ENCODE peak calls at places on chromosomes 6 and 20, in ten cellular contexts. V, P, W, I, N, X, U, J, Z and T are unnamed samples.

GRCh38 chr6:79586548-79586947 is 44.6 kb upstream of the SH3BGRL2 start:
- DNase-seq in N (peak; percentile 68), X (no peak), I (peak; percentile 57), V (peak; percentile 57), U (no peak), P (no peak), W (peak; percentile 20), J (peak; percentile 54), Z (no peak), T (no peak)

GRCh38 chr20:62208805-62209755 is 11.0 kb downstream of the HRH3 start:
- DNase-seq in P (peak; percentile 33), U (no peak), X (no peak), W (peak; percentile 19), V (peak; percentile 33), N (no peak), J (peak; percentile 43), I (peak; percentile 63), Z (no peak), T (peak; percentile 78)

GRCh38 chr6:37092851-37093727 is 76.9 kb upstream of the PIM1 start:
- DNase-seq in I (no peak), U (no peak), J (no peak), Z (no peak), P (no peak), X (no peak), N (no peak), W (no peak), V (peak; percentile 30), T (no peak)

GRCh38 chr6:121726596-121726995 is 291.1 kb downstream of the GJA1 start:
- DNase-seq in W (no peak), U (no peak), P (no peak), X (no peak), Z (no peak), N (no peak), J (no peak), V (no peak), I (no peak), T (no peak)

GRCh38 chr6:14121936-14122344 is 4.4 kb downstream of the CD83 start:
- DNase-seq in V (no peak), Z (no peak), I (no peak), W (no peak), J (no peak), X (peak; percentile 42), P (no peak), U (peak; percentile 59), N (no peak), T (no peak)

GRCh38 chr20:33664085-33664761 is 2.1 kb downstream of the C20orf144 start:
- DNase-seq in V (peak; percentile 21), Z (no peak), I (no peak), N (no peak), J (no peak), X (no peak), P (no peak), W (no peak), U (no peak), T (no peak)

GRCh38 chr6:108960601-108961000 is 112.4 kb downstream of the ARMC2 start:
- DNase-seq in Z (no peak), J (no peak), U (no peak), W (no peak), P (no peak), X (no peak), V (no peak), N (no peak), I (no peak), T (no peak)

GRCh38 chr20:4108495-4109306 is 93.3 kb upstream of the RNF24 start:
- DNase-seq in P (peak; percentile 69), N (peak; percentile 84), Z (no peak), U (peak; percentile 86), J (peak; percentile 95), W (peak; percentile 78), X (peak; percentile 48), I (peak; percentile 91), V (peak; percentile 86), T (no peak)

GRCh38 chr6:143361536-143362191 is 88.8 kb downstream of the ADAT2 start:
- DNase-seq in V (no peak), X (no peak), W (no peak), U (no peak), P (no peak), N (no peak), J (no peak), Z (no peak), I (no peak), T (no peak)

GRCh38 chr6:32885698-32886286 is 31.8 kb downstream of the PSMB9 start:
- DNase-seq in V (peak; percentile 75), N (peak; percentile 82), W (peak; percentile 81), I (peak; percentile 77), P (no peak), Z (no peak), X (no peak), J (peak; percentile 66), U (no peak), T (no peak)

DNA sequence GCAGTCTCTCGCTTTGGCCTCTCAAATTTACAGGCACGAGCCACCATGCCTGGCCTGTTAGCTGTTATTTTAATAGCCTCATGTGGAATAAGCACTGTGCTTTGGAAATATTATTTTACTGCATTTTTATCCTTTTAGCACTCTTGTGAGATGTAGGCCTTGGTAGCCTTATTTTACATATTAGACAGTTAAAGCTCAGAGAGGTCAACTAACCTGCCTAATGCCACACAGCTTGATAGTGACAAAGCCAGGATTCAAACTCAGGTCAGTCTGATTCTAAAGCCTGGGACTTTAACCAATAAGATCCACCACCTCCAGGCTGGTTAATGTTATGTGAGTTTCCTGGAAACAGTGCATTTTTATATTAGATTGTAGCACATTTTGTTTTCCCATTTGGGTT is 9.5 kb downstream of the TNFAIP3 start:
- DNase-seq in X (no peak), U (no peak), J (no peak), V (no peak), P (no peak), N (no peak), W (no peak), I (no peak), Z (no peak), T (no peak)
- H3K4me1 ChIP-seq in X (peaks cover 19% of the 10 kb centered on the region), U (no peaks in the 10 kb centered on the region), J (peaks cover 21% of the 10 kb centered on the region), V (peaks cover 28% of the 10 kb centered on the region), P (peaks cover 29% of the 10 kb centered on the region), N (peaks cover 5% of the 10 kb centered on the region), W (no peaks in the 10 kb centered on the region), I (peaks cover 43% of the 10 kb centered on the region), Z (no peaks in the 10 kb centered on the region), T (peaks cover 28% of the 10 kb centered on the region)

DNA sequence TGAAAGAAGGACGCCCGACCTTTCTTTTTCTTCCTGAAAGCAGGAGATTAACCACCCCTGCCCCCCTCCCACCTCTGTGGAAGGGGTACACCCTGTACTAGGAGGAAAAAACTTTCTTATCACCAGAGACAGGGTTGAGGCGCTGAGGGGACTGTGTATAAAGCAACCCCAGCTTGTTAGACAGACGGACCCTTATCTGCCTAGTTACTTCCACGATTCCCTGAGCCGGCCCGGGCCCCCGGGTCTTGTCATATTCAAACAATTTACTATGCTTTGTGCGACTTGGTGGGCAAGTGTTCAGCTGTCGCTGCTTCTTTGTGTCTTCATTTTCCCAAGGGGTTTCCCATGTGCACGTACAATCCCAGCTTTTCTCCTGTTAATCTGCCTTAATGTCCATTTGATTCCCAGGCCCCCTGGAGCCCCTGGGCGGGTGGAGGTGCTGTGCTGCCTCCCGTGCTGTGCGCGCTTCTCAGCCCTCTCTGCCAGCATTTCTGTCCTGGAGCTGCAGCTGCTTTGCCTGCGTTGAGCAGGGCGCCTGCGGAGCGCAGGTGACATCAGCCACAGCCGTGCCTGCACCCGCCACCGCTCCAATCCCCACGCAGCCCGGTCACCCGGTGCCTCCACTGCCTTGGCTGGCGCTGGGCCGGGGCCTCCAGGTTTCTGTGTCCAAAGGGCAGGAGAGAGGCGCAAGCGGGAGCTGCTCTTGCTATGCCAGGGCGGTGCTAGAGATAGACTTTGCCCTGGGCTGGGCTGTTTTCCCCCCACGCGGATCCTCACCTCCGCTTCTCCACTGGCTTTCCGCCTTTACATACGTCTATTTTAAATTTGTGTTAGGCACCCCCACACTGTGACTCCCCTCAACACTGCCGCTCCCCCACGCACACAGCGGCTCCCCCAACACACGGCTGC is 96.2 kb downstream of the TTLL2 start:
- DNase-seq in W (no peak), N (peak; percentile 99), I (peak; percentile 84), Z (no peak), X (peak; percentile 50), U (no peak), V (no peak), J (peak; percentile 22), P (peak; percentile 92), T (peak; percentile 13)
- H3K27ac ChIP-seq in W (no peak overlapping the region), N (peak overlapping the region; percentile 95), I (peak overlapping the region; percentile 66), Z (no peak overlapping the region), X (no peak overlapping the region), U (no peak overlapping the region), V (no peak overlapping the region), J (peak overlapping the region; percentile 42), P (peak overlapping the region; percentile 62), T (no peak overlapping the region)

GRCh38 chr6:2951723-2952122 is 19.6 kb downstream of the SERPINB6 start:
- DNase-seq in P (peak; percentile 25), V (no peak), N (no peak), X (peak; percentile 52), I (no peak), W (no peak), Z (no peak), U (peak; percentile 62), J (no peak), T (no peak)
- H3K4me3 ChIP-seq in P (no peak overlapping the region), V (no peak overlapping the region), N (no peak overlapping the region), X (no peak overlapping the region), I (no peak overlapping the region), W (no peak overlapping the region), Z (no peak overlapping the region), U (no peak overlapping the region), J (no peak overlapping the region), T (no peak overlapping the region)

GRCh38 chr20:22574545-22575086 is 9.8 kb downstream of the FOXA2 start:
- DNase-seq in U (no peak), V (no peak), J (no peak), W (no peak), P (no peak), I (no peak), X (peak; percentile 48), Z (no peak), N (no peak), T (no peak)

GRCh38 chr20:22572491-22572890 is 11.9 kb downstream of the FOXA2 start:
- DNase-seq in J (no peak), W (no peak), X (no peak), U (no peak), Z (no peak), I (no peak), P (no peak), V (no peak), N (no peak), T (peak; percentile 45)

GRCh38 chr20:22568872-22569344 is 15.5 kb downstream of the FOXA2 start:
- DNase-seq in U (no peak), P (peak; percentile 57), W (no peak), J (no peak), I (no peak), Z (no peak), V (no peak), X (no peak), N (no peak), T (peak; percentile 85)

GRCh38 chr20:22575087-22575721 is 9.2 kb downstream of the FOXA2 start:
- DNase-seq in V (no peak), W (no peak), Z (no peak), N (no peak), J (peak; percentile 38), I (peak; percentile 23), X (no peak), P (no peak), U (no peak), T (no peak)

DNA sequence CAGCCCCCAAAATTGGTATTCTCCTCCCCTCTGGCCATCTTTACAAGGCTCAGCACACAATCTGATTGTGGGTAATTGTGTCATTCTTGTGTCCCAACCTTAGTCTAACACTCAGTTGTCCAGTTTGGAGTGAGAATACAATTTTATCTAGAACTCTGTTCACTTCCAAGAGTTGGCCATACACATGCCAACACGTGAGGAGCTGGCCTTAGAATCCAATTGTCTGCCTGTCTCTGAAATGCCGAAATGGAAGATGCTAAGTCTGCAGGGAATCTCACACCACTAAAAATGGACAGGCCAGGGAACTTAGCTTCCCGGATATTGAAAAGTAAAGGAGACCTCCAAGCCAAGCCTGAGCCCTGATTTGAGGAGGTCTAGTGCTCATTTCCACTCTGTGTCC is 12.3 kb downstream of the FOXA2 start:
- DNase-seq in Z (no peak), I (no peak), P (no peak), X (no peak), U (no peak), W (no peak), N (no peak), J (no peak), V (no peak), T (no peak)
- H3K4me1 ChIP-seq in Z (no peaks in the 10 kb centered on the region), I (peaks cover 71% of the 10 kb centered on the region), P (peaks cover 26% of the 10 kb centered on the region), X (peaks cover 49% of the 10 kb centered on the region), U (no peaks in the 10 kb centered on the region), W (no peaks in the 10 kb centered on the region), N (no peaks in the 10 kb centered on the region), J (peaks cover 25% of the 10 kb centered on the region), V (no peaks in the 10 kb centered on the region), T (peaks cover 2% of the 10 kb centered on the region)